ENCODE peak calls at places on chromosomes 3 and 15, in four cellular contexts. W is GM12891, B is HL-60, U is K562. N is an unnamed sample.

GRCh38 chr3:155362808-155363689 is 69.6 kb upstream of the STRIT1 start:
- DNase-seq in U (no peak), B (no peak), W (no peak), N (no peak)

GRCh38 chr15:60760646-60761504 is 281.9 kb upstream of the ICE2 start:
- DNase-seq in W (no peak), U (no peak), B (no peak), N (no peak)

GRCh38 chr15:57698243-57698642 is 8.3 kb upstream of the POLR2M start:
- DNase-seq in W (no peak), U (no peak), B (no peak), N (no peak)

GRCh38 chr3:197397812-197398211 is 99.4 kb upstream of the DLG1 start:
- DNase-seq in U (no peak), B (no peak), W (no peak), N (no peak)

GRCh38 chr3:18558526-18558925 is 133.4 kb upstream of the SATB1 start:
- DNase-seq in B (no peak), W (no peak), U (no peak), N (no peak)

GRCh38 chr3:126076140-126076539 is 7.8 kb downstream of the SLC41A3 start:
- DNase-seq in W (no peak), B (no peak), U (no peak), N (no peak)

GRCh38 chr15:92524161-92524560 is 130.5 kb downstream of the ST8SIA2 start:
- DNase-seq in B (no peak), W (no peak), U (no peak), N (no peak)

GRCh38 chr3:11539677-11540076 is 104.0 kb downstream of the VGLL4 start:
- DNase-seq in W (no peak), U (no peak), B (no peak), N (no peak)

GRCh38 chr3:100400424-100400781 is 486 bp downstream of the TOMM70 start:
- DNase-seq in B (peak), U (peak), W (no peak), N (no peak)

GRCh38 chr3:141526709-141527108 is 39.9 kb downstream of the RASA2 start:
- DNase-seq in U (no peak), W (no peak), B (no peak), N (no peak)
- TF ChIP-seq POLR2AphosphoS5 in U (no peak), W (no peak), B (no peak), N (no peak)

DNA sequence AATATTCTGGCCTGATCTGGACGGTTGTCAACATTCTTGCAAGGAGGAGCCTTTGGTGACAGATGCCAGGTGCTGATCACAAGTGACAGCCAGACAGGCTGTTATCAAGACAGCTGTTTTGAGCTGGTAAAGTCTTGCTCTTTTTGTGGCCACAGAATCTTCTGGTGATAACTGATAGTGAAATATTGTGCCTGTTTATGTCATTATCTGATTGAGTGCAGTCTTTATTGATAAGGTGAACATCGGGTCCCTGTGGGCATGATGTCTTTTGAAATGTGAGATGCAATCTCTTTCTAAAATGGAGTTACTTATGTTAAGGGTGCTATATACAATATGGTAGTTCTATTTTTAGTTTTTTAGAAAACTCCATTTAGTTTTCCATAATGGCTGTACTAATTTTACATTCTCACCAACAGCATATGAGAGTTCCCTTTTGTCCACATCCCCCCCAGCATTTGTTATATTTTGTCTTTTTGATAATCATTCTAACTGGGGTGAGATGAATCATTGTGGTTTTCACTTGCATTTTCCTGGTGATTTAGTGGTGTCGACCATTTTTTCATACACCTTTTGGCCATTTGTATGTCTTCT is 10.7 kb downstream of the CEP63 start:
- DNase-seq in W (no peak), B (no peak), U (peak), N (no peak)
- TF ChIP-seq POLR2AphosphoS5 in W (no peak), B (no peak), U (peak), N (no peak)

DNA sequence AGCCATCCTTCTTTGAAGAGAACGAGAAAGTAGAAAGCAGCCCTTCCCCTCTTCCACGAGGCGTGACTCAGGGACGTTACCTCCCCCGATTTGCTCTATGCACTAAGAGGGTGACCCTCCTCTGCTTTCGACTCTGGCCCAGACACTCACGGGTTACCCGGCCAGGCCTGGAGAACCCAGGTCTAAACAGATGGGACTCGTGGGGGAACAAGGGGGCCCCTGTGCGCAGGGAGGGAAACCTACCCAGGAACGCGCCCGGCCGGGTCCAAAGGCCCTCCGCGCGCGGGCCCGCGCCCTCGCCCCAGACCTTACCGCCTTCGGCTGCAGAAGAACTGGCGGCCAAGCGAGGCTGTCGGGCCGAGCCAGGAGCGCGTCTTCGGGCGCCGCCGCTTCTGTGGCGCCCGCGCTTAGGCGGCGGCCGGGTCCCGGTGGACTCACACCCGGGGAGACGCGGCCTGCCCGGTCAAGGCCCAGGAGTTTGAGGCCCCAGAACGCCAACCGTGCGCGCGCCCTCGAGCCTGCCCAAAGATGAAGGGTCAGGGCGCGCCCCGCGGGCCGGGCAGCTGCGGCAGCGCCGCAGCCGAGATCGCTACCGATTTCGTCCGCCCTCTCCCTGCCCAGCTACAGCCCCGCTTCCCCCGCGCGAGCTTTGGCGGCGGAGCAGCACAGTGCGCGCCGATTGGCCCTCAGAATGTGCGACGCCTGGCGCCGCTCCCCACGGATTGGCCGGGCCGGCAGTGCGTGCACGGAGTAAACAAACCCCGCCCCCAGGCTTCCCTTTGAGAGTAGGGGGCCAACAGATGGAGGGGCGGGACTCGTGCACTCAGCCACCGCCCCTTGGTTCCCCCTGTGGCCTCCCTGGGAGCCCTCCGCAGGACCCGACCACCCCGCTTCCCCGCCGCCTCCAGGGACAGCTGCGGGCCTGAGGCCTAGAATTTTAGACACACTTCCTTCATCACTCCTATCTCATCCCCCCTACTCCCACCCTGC is at the start of gene TFDP2:
- DNase-seq in U (peak), B (peak), W (peak), N (peak)
- TF ChIP-seq POLR2AphosphoS5 in U (no peak), B (peak), W (peak), N (peak)

DNA sequence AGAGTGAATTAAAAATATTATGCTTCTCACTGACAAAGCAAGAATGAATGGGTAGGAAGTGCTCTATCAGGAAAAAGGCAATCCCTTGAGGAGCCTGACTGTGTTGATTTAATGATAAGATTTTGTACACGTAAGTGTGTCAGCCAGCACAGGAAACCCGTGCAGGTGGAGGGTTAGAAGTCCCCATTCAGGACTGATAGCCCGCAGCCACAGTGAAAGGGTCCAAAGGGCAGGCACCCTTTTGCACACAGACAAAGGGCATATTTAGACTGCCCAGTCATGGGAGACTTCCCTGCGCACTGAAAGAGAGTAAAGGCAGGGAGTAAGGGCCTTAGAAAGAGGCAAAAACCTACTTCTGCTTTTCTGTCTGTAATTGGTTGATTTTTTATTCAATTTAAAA is 26.4 kb upstream of the SKIL start:
- DNase-seq in U (peak), B (no peak), W (no peak), N (peak)
- TF ChIP-seq POLR2AphosphoS5 in U (no peak), B (no peak), W (no peak), N (peak)

GRCh38 chr3:132268956-132269355 is 48.3 kb upstream of the ACP3 start:
- DNase-seq in U (peak), B (peak), W (no peak), N (no peak)

GRCh38 chr3:132265008-132265407 is 52.2 kb upstream of the ACP3 start:
- DNase-seq in W (no peak), B (no peak), U (no peak), N (no peak)

GRCh38 chr3:132262956-132263355 is 54.3 kb upstream of the ACP3 start:
- DNase-seq in B (no peak), W (no peak), U (no peak), N (no peak)

GRCh38 chr3:132265488-132265887 is 51.7 kb upstream of the ACP3 start:
- DNase-seq in B (no peak), U (no peak), W (no peak), N (no peak)

DNA sequence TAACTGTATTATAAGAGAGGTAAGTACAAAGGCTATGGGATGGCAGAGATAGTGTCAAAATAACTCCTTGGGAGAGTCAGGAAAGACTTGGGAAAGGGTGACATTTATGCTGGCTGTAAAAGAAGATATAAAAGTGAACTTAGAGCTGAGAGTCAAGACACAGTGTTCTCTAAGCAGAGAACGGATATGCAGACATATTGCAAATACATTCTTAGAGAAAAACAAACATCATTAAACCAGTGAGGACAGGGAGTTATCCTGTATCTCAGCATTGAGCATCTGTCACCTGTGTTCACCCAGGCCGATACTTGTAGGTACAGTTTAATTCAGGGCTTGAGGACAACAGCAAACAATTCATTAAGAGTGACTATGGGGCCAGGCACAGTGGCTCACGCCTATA is 49.6 kb upstream of the ACP3 start:
- DNase-seq in U (no peak), B (no peak), W (no peak), N (no peak)
- TF ChIP-seq POLR2AphosphoS5 in U (no peak), B (no peak), W (no peak), N (no peak)

GRCh38 chr3:14450922-14451606 is 48.7 kb downstream of the SLC6A6 start:
- DNase-seq in B (no peak), U (no peak), W (no peak), N (no peak)
- TF ChIP-seq POLR2AphosphoS5 in B (no peak), U (peak), W (no peak), N (no peak)

GRCh38 chr15:100913961-100914360 is 5.2 kb upstream of the LRRK1 start:
- DNase-seq in U (no peak), W (no peak), B (no peak), N (no peak)
- TF ChIP-seq POLR2AphosphoS5 in U (no peak), W (no peak), B (no peak), N (no peak)

N was measured in transverse colon.